ENCODE peak calls at places on chromosomes 2 and 18, in ten cellular contexts. One of them, this sample, is unnamed.

GRCh38 chr2:40150206-40150765 is 301.6 kb downstream of the SLC8A1 start:
- DNase-seq in coronary artery: no peak
- DNase-seq in PC-9: no peak
- DNase-seq in naive thymus-derived CD4-positive, alpha-beta T cell: no peak
- DNase-seq in ovary: no peak
- DNase-seq in fibroblast of lung: no peak
- DNase-seq in epithelial cell of esophagus: no peak
- DNase-seq in brain microvascular endothelial cell: no peak
- DNase-seq in uterus: no peak
- DNase-seq in iPS DF 6.9: no peak
- DNase-seq in this sample: no peak

GRCh38 chr2:151730242-151730975 is 3.9 kb downstream of the NEB start:
- DNase-seq in naive thymus-derived CD4-positive, alpha-beta T cell: no peak
- DNase-seq in coronary artery: no peak
- DNase-seq in ovary: no peak
- DNase-seq in fibroblast of lung: peak; percentile 72
- DNase-seq in uterus: no peak
- DNase-seq in PC-9: no peak
- DNase-seq in iPS DF 6.9: no peak
- DNase-seq in brain microvascular endothelial cell: peak; percentile 20
- DNase-seq in epithelial cell of esophagus: peak; percentile 69
- DNase-seq in this sample: no peak

GRCh38 chr2:54787760-54788366 is 64.4 kb downstream of the EML6 start:
- DNase-seq in coronary artery: no peak
- DNase-seq in brain microvascular endothelial cell: no peak
- DNase-seq in fibroblast of lung: no peak
- DNase-seq in epithelial cell of esophagus: no peak
- DNase-seq in naive thymus-derived CD4-positive, alpha-beta T cell: no peak
- DNase-seq in iPS DF 6.9: no peak
- DNase-seq in uterus: no peak
- DNase-seq in ovary: no peak
- DNase-seq in PC-9: no peak
- DNase-seq in this sample: no peak

GRCh38 chr2:20483496-20483895 is 36.6 kb downstream of the RHOB start:
- DNase-seq in PC-9: no peak
- DNase-seq in epithelial cell of esophagus: no peak
- DNase-seq in naive thymus-derived CD4-positive, alpha-beta T cell: no peak
- DNase-seq in fibroblast of lung: peak; percentile 86
- DNase-seq in coronary artery: peak; percentile 84
- DNase-seq in brain microvascular endothelial cell: no peak
- DNase-seq in ovary: peak; percentile 79
- DNase-seq in uterus: peak; percentile 81
- DNase-seq in iPS DF 6.9: no peak
- DNase-seq in this sample: no peak

GRCh38 chr2:101305492-101306123 is 2.9 kb downstream of the RNF149 start:
- DNase-seq in uterus: no peak
- DNase-seq in iPS DF 6.9: no peak
- DNase-seq in epithelial cell of esophagus: peak; percentile 77
- DNase-seq in coronary artery: no peak
- DNase-seq in brain microvascular endothelial cell: peak; percentile 65
- DNase-seq in naive thymus-derived CD4-positive, alpha-beta T cell: no peak
- DNase-seq in PC-9: peak; percentile 72
- DNase-seq in ovary: no peak
- DNase-seq in fibroblast of lung: peak; percentile 47
- DNase-seq in this sample: peak; percentile 23

GRCh38 chr2:121689356-121689755 is 40.1 kb upstream of the CLASP1 start:
- DNase-seq in PC-9: peak; percentile 50
- DNase-seq in iPS DF 6.9: no peak
- DNase-seq in coronary artery: no peak
- DNase-seq in brain microvascular endothelial cell: peak; percentile 67
- DNase-seq in ovary: peak; percentile 34
- DNase-seq in epithelial cell of esophagus: no peak
- DNase-seq in fibroblast of lung: peak; percentile 81
- DNase-seq in naive thymus-derived CD4-positive, alpha-beta T cell: no peak
- DNase-seq in uterus: no peak
- DNase-seq in this sample: peak; percentile 67

GRCh38 chr2:61604433-61604832 is 66.3 kb upstream of the XPO1 start:
- DNase-seq in naive thymus-derived CD4-positive, alpha-beta T cell: no peak
- DNase-seq in epithelial cell of esophagus: no peak
- DNase-seq in fibroblast of lung: peak; percentile 8
- DNase-seq in brain microvascular endothelial cell: no peak
- DNase-seq in uterus: no peak
- DNase-seq in iPS DF 6.9: no peak
- DNase-seq in coronary artery: no peak
- DNase-seq in PC-9: no peak
- DNase-seq in ovary: no peak
- DNase-seq in this sample: no peak

GRCh38 chr18:37261246-37261927 is 304.2 kb downstream of the CELF4 start:
- DNase-seq in iPS DF 6.9: no peak
- DNase-seq in naive thymus-derived CD4-positive, alpha-beta T cell: no peak
- DNase-seq in uterus: no peak
- DNase-seq in brain microvascular endothelial cell: no peak
- DNase-seq in PC-9: no peak
- DNase-seq in fibroblast of lung: no peak
- DNase-seq in epithelial cell of esophagus: no peak
- DNase-seq in coronary artery: no peak
- DNase-seq in ovary: no peak
- DNase-seq in this sample: no peak

GRCh38 chr18:59263566-59264135 is 9.6 kb downstream of the RAX start:
- DNase-seq in naive thymus-derived CD4-positive, alpha-beta T cell: no peak
- DNase-seq in fibroblast of lung: no peak
- DNase-seq in PC-9: no peak
- DNase-seq in iPS DF 6.9: no peak
- DNase-seq in ovary: no peak
- DNase-seq in brain microvascular endothelial cell: no peak
- DNase-seq in coronary artery: no peak
- DNase-seq in uterus: no peak
- DNase-seq in epithelial cell of esophagus: peak; percentile 68
- DNase-seq in this sample: no peak

GRCh38 chr18:59266019-59266369 is 7.3 kb downstream of the RAX start:
- DNase-seq in naive thymus-derived CD4-positive, alpha-beta T cell: no peak
- DNase-seq in iPS DF 6.9: no peak
- DNase-seq in PC-9: no peak
- DNase-seq in uterus: no peak
- DNase-seq in ovary: no peak
- DNase-seq in fibroblast of lung: no peak
- DNase-seq in coronary artery: no peak
- DNase-seq in brain microvascular endothelial cell: no peak
- DNase-seq in epithelial cell of esophagus: no peak
- DNase-seq in this sample: no peak

GRCh38 chr18:59264136-59264571 is 9.1 kb downstream of the RAX start:
- DNase-seq in naive thymus-derived CD4-positive, alpha-beta T cell: no peak
- DNase-seq in coronary artery: no peak
- DNase-seq in epithelial cell of esophagus: no peak
- DNase-seq in fibroblast of lung: no peak
- DNase-seq in iPS DF 6.9: no peak
- DNase-seq in brain microvascular endothelial cell: no peak
- DNase-seq in uterus: no peak
- DNase-seq in ovary: no peak
- DNase-seq in PC-9: no peak
- DNase-seq in this sample: no peak

GRCh38 chr18:59265246-59266018 is 7.8 kb downstream of the RAX start:
- DNase-seq in epithelial cell of esophagus: peak; percentile 27
- DNase-seq in uterus: no peak
- DNase-seq in coronary artery: no peak
- DNase-seq in ovary: no peak
- DNase-seq in naive thymus-derived CD4-positive, alpha-beta T cell: no peak
- DNase-seq in iPS DF 6.9: no peak
- DNase-seq in PC-9: no peak
- DNase-seq in fibroblast of lung: no peak
- DNase-seq in brain microvascular endothelial cell: no peak
- DNase-seq in this sample: peak; percentile 85

DNA sequence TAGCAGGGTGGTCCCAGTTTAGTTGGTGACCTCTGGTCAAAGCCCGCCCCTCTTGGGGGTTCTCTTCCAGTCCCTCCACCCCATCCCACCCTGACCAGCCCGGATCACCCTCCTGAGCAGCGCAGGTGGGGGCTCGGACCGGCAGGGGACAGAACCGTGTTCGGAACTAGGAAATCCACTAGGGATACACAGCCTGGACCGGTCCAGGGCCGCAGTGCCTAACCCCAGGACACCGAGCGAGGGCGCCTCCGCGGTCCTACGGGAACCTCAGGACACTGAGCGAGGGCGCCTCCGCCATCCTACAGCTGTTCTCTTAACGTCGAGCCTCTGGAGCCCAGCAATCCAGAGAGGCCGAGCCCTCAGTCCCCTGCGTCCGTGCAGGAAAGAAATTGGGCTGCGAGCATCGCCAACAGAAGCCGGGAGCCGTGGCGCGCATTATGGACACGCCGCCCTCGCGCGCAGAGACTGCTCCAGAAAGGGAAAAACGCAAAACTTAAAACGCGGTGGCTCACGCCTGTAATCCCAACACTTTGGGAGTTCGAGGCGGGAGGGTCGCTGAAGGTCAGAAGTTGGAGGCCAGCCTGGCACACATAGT is 8.5 kb downstream of the RAX start:
- DNase-seq in epithelial cell of esophagus: no peak
- DNase-seq in uterus: no peak
- DNase-seq in fibroblast of lung: no peak
- DNase-seq in coronary artery: no peak
- DNase-seq in ovary: no peak
- DNase-seq in brain microvascular endothelial cell: no peak
- DNase-seq in naive thymus-derived CD4-positive, alpha-beta T cell: no peak
- DNase-seq in iPS DF 6.9: no peak
- DNase-seq in PC-9: no peak
- DNase-seq in this sample: no peak
- H3K4me3 ChIP-seq in epithelial cell of esophagus: no peak overlapping the region
- H3K4me3 ChIP-seq in uterus: no peak overlapping the region
- H3K4me3 ChIP-seq in fibroblast of lung: no peak overlapping the region
- H3K4me3 ChIP-seq in coronary artery: peak overlapping the region; percentile 56
- H3K4me3 ChIP-seq in ovary: no peak overlapping the region
- H3K4me3 ChIP-seq in brain microvascular endothelial cell: no peak overlapping the region
- H3K4me3 ChIP-seq in naive thymus-derived CD4-positive, alpha-beta T cell: no peak overlapping the region
- H3K4me3 ChIP-seq in iPS DF 6.9: no peak overlapping the region
- H3K4me3 ChIP-seq in PC-9: no peak overlapping the region
- H3K4me3 ChIP-seq in this sample: peak overlapping the region; percentile 37

GRCh38 chr2:177161741-177162440 is 50.7 kb upstream of the HNRNPA3 start:
- DNase-seq in brain microvascular endothelial cell: peak; percentile 43
- DNase-seq in PC-9: peak; percentile 79
- DNase-seq in coronary artery: no peak
- DNase-seq in iPS DF 6.9: no peak
- DNase-seq in fibroblast of lung: peak; percentile 55
- DNase-seq in epithelial cell of esophagus: peak; percentile 57
- DNase-seq in ovary: no peak
- DNase-seq in uterus: no peak
- DNase-seq in naive thymus-derived CD4-positive, alpha-beta T cell: peak; percentile 13
- DNase-seq in this sample: no peak

GRCh38 chr2:177164131-177164530 is 48.5 kb upstream of the HNRNPA3 start:
- DNase-seq in brain microvascular endothelial cell: no peak
- DNase-seq in ovary: no peak
- DNase-seq in fibroblast of lung: no peak
- DNase-seq in naive thymus-derived CD4-positive, alpha-beta T cell: no peak
- DNase-seq in iPS DF 6.9: no peak
- DNase-seq in coronary artery: no peak
- DNase-seq in epithelial cell of esophagus: no peak
- DNase-seq in uterus: no peak
- DNase-seq in PC-9: no peak
- DNase-seq in this sample: no peak

GRCh38 chr2:177165731-177166711 is 46.6 kb upstream of the HNRNPA3 start:
- DNase-seq in iPS DF 6.9: no peak
- DNase-seq in naive thymus-derived CD4-positive, alpha-beta T cell: peak; percentile 34
- DNase-seq in fibroblast of lung: peak; percentile 47
- DNase-seq in uterus: no peak
- DNase-seq in brain microvascular endothelial cell: peak; percentile 22
- DNase-seq in coronary artery: no peak
- DNase-seq in PC-9: peak; percentile 64
- DNase-seq in epithelial cell of esophagus: peak; percentile 55
- DNase-seq in ovary: peak; percentile 48
- DNase-seq in this sample: peak; percentile 74

GRCh38 chr2:177164584-177165052 is 48.0 kb upstream of the HNRNPA3 start:
- DNase-seq in PC-9: peak; percentile 75
- DNase-seq in fibroblast of lung: peak; percentile 82
- DNase-seq in naive thymus-derived CD4-positive, alpha-beta T cell: peak; percentile 65
- DNase-seq in coronary artery: peak; percentile 86
- DNase-seq in brain microvascular endothelial cell: peak; percentile 82
- DNase-seq in uterus: peak; percentile 89
- DNase-seq in iPS DF 6.9: no peak
- DNase-seq in epithelial cell of esophagus: peak; percentile 77
- DNase-seq in ovary: peak; percentile 90
- DNase-seq in this sample: peak; percentile 79

DNA sequence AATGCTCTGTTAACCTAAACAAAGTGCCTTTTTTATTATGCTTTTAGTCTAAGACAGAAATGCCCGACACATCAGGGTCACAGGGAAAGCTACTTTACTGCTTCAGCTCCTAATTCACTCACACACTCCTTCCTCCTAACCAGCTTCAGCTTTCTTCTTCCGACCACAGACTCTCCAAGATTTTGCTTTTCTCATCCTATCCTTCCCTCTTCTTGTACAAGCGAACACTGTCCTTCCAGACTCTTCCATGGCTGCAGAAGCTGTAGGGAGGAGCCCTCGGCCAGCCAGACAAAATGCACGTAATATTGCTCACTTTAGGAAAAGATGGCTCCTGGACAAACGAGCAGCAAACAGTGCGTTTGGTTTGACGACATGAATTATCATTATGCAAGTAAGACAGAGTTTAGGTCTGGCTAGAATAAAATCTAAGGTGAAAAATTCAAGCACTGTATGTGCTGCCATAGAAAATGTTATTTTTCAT is 47.5 kb upstream of the HNRNPA3 start:
- DNase-seq in iPS DF 6.9: no peak
- DNase-seq in fibroblast of lung: peak; percentile 56
- DNase-seq in naive thymus-derived CD4-positive, alpha-beta T cell: peak; percentile 5
- DNase-seq in PC-9: no peak
- DNase-seq in uterus: peak; percentile 36
- DNase-seq in ovary: peak; percentile 51
- DNase-seq in coronary artery: no peak
- DNase-seq in brain microvascular endothelial cell: peak; percentile 46
- DNase-seq in epithelial cell of esophagus: no peak
- DNase-seq in this sample: no peak
- H3K4me3 ChIP-seq in iPS DF 6.9: no peak overlapping the region
- H3K4me3 ChIP-seq in fibroblast of lung: peak overlapping the region; percentile 52
- H3K4me3 ChIP-seq in naive thymus-derived CD4-positive, alpha-beta T cell: peak overlapping the region; percentile 25
- H3K4me3 ChIP-seq in PC-9: peak overlapping the region; percentile 37
- H3K4me3 ChIP-seq in uterus: peak overlapping the region; percentile 35
- H3K4me3 ChIP-seq in ovary: peak overlapping the region; percentile 22
- H3K4me3 ChIP-seq in coronary artery: peak overlapping the region; percentile 57
- H3K4me3 ChIP-seq in brain microvascular endothelial cell: peak overlapping the region; percentile 46
- H3K4me3 ChIP-seq in epithelial cell of esophagus: peak overlapping the region; percentile 7
- H3K4me3 ChIP-seq in this sample: no peak overlapping the region

GRCh38 chr2:172063446-172063845 is 21.9 kb upstream of the DLX1 start:
- DNase-seq in naive thymus-derived CD4-positive, alpha-beta T cell: no peak
- DNase-seq in fibroblast of lung: no peak
- DNase-seq in iPS DF 6.9: no peak
- DNase-seq in PC-9: no peak
- DNase-seq in uterus: no peak
- DNase-seq in epithelial cell of esophagus: no peak
- DNase-seq in coronary artery: no peak
- DNase-seq in ovary: no peak
- DNase-seq in brain microvascular endothelial cell: no peak
- DNase-seq in this sample: no peak

GRCh38 chr2:172062402-172063004 is 22.8 kb upstream of the DLX1 start:
- DNase-seq in epithelial cell of esophagus: no peak
- DNase-seq in brain microvascular endothelial cell: no peak
- DNase-seq in iPS DF 6.9: no peak
- DNase-seq in PC-9: no peak
- DNase-seq in uterus: no peak
- DNase-seq in naive thymus-derived CD4-positive, alpha-beta T cell: no peak
- DNase-seq in fibroblast of lung: no peak
- DNase-seq in ovary: no peak
- DNase-seq in coronary artery: no peak
- DNase-seq in this sample: no peak

GRCh38 chr2:172065086-172065485 is 20.2 kb upstream of the DLX1 start:
- DNase-seq in fibroblast of lung: no peak
- DNase-seq in PC-9: no peak
- DNase-seq in naive thymus-derived CD4-positive, alpha-beta T cell: no peak
- DNase-seq in brain microvascular endothelial cell: no peak
- DNase-seq in epithelial cell of esophagus: peak; percentile 56
- DNase-seq in coronary artery: no peak
- DNase-seq in ovary: no peak
- DNase-seq in iPS DF 6.9: no peak
- DNase-seq in uterus: no peak
- DNase-seq in this sample: no peak

GRCh38 chr2:172070936-172071335 is 14.4 kb upstream of the DLX1 start:
- DNase-seq in fibroblast of lung: no peak
- DNase-seq in PC-9: no peak
- DNase-seq in ovary: no peak
- DNase-seq in brain microvascular endothelial cell: no peak
- DNase-seq in naive thymus-derived CD4-positive, alpha-beta T cell: no peak
- DNase-seq in iPS DF 6.9: no peak
- DNase-seq in epithelial cell of esophagus: no peak
- DNase-seq in coronary artery: no peak
- DNase-seq in uterus: no peak
- DNase-seq in this sample: no peak

DNA sequence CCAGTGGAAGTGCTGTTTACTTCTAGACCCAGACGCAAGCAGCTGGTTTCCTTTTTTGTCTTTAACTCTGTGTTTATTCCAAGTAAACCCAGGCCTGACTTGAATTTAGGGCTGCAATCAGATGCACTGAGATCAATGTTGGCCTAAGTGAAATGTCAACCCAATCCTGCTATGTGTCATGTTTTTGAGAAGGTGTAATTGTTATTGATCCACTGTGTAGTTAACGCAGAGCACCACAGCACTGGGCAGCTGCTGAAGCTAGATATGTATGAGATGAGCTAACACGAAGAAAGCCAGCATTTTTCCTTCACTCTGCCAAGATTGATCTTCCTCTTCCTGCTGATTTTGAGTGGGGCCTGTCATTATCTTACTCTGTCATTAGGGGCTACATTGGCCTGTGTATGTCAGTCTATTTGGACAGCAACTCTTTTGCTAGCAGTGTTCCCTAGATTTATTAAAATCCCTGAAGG is 18.9 kb upstream of the DLX1 start:
- DNase-seq in naive thymus-derived CD4-positive, alpha-beta T cell: no peak
- DNase-seq in fibroblast of lung: no peak
- DNase-seq in ovary: no peak
- DNase-seq in uterus: no peak
- DNase-seq in coronary artery: no peak
- DNase-seq in iPS DF 6.9: no peak
- DNase-seq in PC-9: no peak
- DNase-seq in brain microvascular endothelial cell: no peak
- DNase-seq in epithelial cell of esophagus: no peak
- DNase-seq in this sample: no peak
- H3K4me3 ChIP-seq in naive thymus-derived CD4-positive, alpha-beta T cell: no peak overlapping the region
- H3K4me3 ChIP-seq in fibroblast of lung: no peak overlapping the region
- H3K4me3 ChIP-seq in ovary: no peak overlapping the region
- H3K4me3 ChIP-seq in uterus: no peak overlapping the region
- H3K4me3 ChIP-seq in coronary artery: no peak overlapping the region
- H3K4me3 ChIP-seq in iPS DF 6.9: no peak overlapping the region
- H3K4me3 ChIP-seq in PC-9: no peak overlapping the region
- H3K4me3 ChIP-seq in brain microvascular endothelial cell: no peak overlapping the region
- H3K4me3 ChIP-seq in epithelial cell of esophagus: no peak overlapping the region
- H3K4me3 ChIP-seq in this sample: no peak overlapping the region

GRCh38 chr2:105754999-105755398 is 10.3 kb downstream of the NCK2 start:
- DNase-seq in iPS DF 6.9: no peak
- DNase-seq in epithelial cell of esophagus: no peak
- DNase-seq in PC-9: no peak
- DNase-seq in uterus: no peak
- DNase-seq in coronary artery: no peak
- DNase-seq in ovary: no peak
- DNase-seq in fibroblast of lung: no peak
- DNase-seq in brain microvascular endothelial cell: no peak
- DNase-seq in naive thymus-derived CD4-positive, alpha-beta T cell: no peak
- DNase-seq in this sample: no peak

GRCh38 chr2:105751272-105751671 is 6.6 kb downstream of the NCK2 start:
- DNase-seq in naive thymus-derived CD4-positive, alpha-beta T cell: no peak
- DNase-seq in iPS DF 6.9: no peak
- DNase-seq in fibroblast of lung: no peak
- DNase-seq in brain microvascular endothelial cell: no peak
- DNase-seq in ovary: no peak
- DNase-seq in coronary artery: no peak
- DNase-seq in uterus: no peak
- DNase-seq in PC-9: no peak
- DNase-seq in epithelial cell of esophagus: no peak
- DNase-seq in this sample: no peak

GRCh38 chr2:105752691-105753090 is 8.0 kb downstream of the NCK2 start:
- DNase-seq in epithelial cell of esophagus: no peak
- DNase-seq in naive thymus-derived CD4-positive, alpha-beta T cell: no peak
- DNase-seq in PC-9: no peak
- DNase-seq in brain microvascular endothelial cell: no peak
- DNase-seq in uterus: no peak
- DNase-seq in coronary artery: no peak
- DNase-seq in iPS DF 6.9: no peak
- DNase-seq in ovary: no peak
- DNase-seq in fibroblast of lung: no peak
- DNase-seq in this sample: no peak

GRCh38 chr2:105754011-105754410 is 9.3 kb downstream of the NCK2 start:
- DNase-seq in uterus: no peak
- DNase-seq in epithelial cell of esophagus: no peak
- DNase-seq in brain microvascular endothelial cell: no peak
- DNase-seq in iPS DF 6.9: no peak
- DNase-seq in ovary: no peak
- DNase-seq in coronary artery: no peak
- DNase-seq in naive thymus-derived CD4-positive, alpha-beta T cell: peak; percentile 78
- DNase-seq in fibroblast of lung: no peak
- DNase-seq in PC-9: no peak
- DNase-seq in this sample: no peak

GRCh38 chr2:105753380-105753779 is 8.7 kb downstream of the NCK2 start:
- DNase-seq in uterus: no peak
- DNase-seq in epithelial cell of esophagus: no peak
- DNase-seq in iPS DF 6.9: no peak
- DNase-seq in fibroblast of lung: no peak
- DNase-seq in naive thymus-derived CD4-positive, alpha-beta T cell: no peak
- DNase-seq in coronary artery: no peak
- DNase-seq in ovary: no peak
- DNase-seq in PC-9: no peak
- DNase-seq in brain microvascular endothelial cell: no peak
- DNase-seq in this sample: no peak
- H3K4me3 ChIP-seq in uterus: no peak overlapping the region
- H3K4me3 ChIP-seq in epithelial cell of esophagus: no peak overlapping the region
- H3K4me3 ChIP-seq in iPS DF 6.9: no peak overlapping the region
- H3K4me3 ChIP-seq in fibroblast of lung: no peak overlapping the region
- H3K4me3 ChIP-seq in naive thymus-derived CD4-positive, alpha-beta T cell: peak overlapping the region; percentile 49
- H3K4me3 ChIP-seq in coronary artery: no peak overlapping the region
- H3K4me3 ChIP-seq in ovary: no peak overlapping the region
- H3K4me3 ChIP-seq in PC-9: no peak overlapping the region
- H3K4me3 ChIP-seq in brain microvascular endothelial cell: no peak overlapping the region
- H3K4me3 ChIP-seq in this sample: no peak overlapping the region

This sample was measured in HAP-1.